ENCODE peak calls at places on chromosomes 4 and X, in seven cellular contexts. U is HCT116, F is K562, R is fibroblast of lung, I is neuronal stem cell, K is NT2/D1, H is PC-3. W is an unnamed sample.

GRCh38 chr4:185512516-185512915 is 22.8 kb downstream of the PDLIM3 start:
- DNase-seq in I (no peak), H (peak; percentile 31), F (no peak), K (no peak), R (peak; percentile 84), U (no peak), W (peak; percentile 60)

GRCh38 chr4:181261279-181261678 is 981.9 kb upstream of the TENM3 start:
- DNase-seq in H (no peak), F (no peak), I (peak; percentile 53), R (peak; percentile 39), U (no peak), K (no peak), W (peak; percentile 51)

GRCh38 chr4:87219648-87220093 is 747 bp downstream of the KLHL8 start:
- DNase-seq in K (no peak), H (peak; percentile 12), F (peak; percentile 56), I (no peak), R (peak; percentile 45), U (no peak), W (peak; percentile 71)

GRCh38 chr4:80926891-80927290 is 103.6 kb upstream of the BMP3 start:
- DNase-seq in F (no peak), R (no peak), K (no peak), U (no peak), H (no peak), I (no peak), W (peak; percentile 50)

GRCh38 chr4:68693325-68694075 is 23.0 kb upstream of the UGT2B15 start:
- DNase-seq in H (no peak), R (no peak), K (no peak), F (no peak), I (no peak), U (no peak), W (no peak)

GRCh38 chr4:10108391-10108790 is 8.2 kb downstream of the WDR1 start:
- DNase-seq in I (no peak), U (no peak), F (no peak), H (no peak), R (no peak), K (no peak), W (no peak)

GRCh38 chrX:129663171-129663570 is 8.4 kb upstream of the APLN start:
- DNase-seq in H (no peak), K (no peak), R (peak; percentile 24), U (no peak), I (no peak), F (no peak), W (no peak)

GRCh38 chr4:165343353-165344191 is 16.1 kb downstream of the MSMO1 start:
- DNase-seq in F (no peak), H (peak; percentile 55), R (no peak), I (no peak), K (no peak), U (no peak), W (no peak)

GRCh38 chr4:150547154-150547838 is 34.7 kb upstream of the MAB21L2 start:
- DNase-seq in R (no peak), I (peak; percentile 45), F (no peak), H (no peak), K (no peak), U (no peak), W (no peak)
- H3K9ac ChIP-seq in R (no peak overlapping the region), I (no peak overlapping the region), F (no peak overlapping the region), H (no peak overlapping the region), K (no peak overlapping the region), U (no peak overlapping the region), W (no peak overlapping the region)

GRCh38 chrX:152861116-152861515 is 30.3 kb downstream of the NSDHL start:
- DNase-seq in K (no peak), F (no peak), I (no peak), H (peak; percentile 51), R (peak; percentile 63), U (no peak), W (peak; percentile 62)

GRCh38 chrX:152861826-152862225 is 31.0 kb downstream of the NSDHL start:
- DNase-seq in U (no peak), R (peak; percentile 56), I (no peak), H (no peak), F (no peak), K (no peak), W (no peak)

GRCh38 chrX:152871260-152871659 is 26.6 kb upstream of the ZNF185 start:
- DNase-seq in R (no peak), I (no peak), H (no peak), U (no peak), K (no peak), F (no peak), W (no peak)

GRCh38 chrX:152869972-152870371 is 27.9 kb upstream of the ZNF185 start:
- DNase-seq in I (no peak), F (no peak), K (no peak), U (no peak), R (no peak), H (peak; percentile 25), W (no peak)

GRCh38 chrX:152865232-152865920 is 32.5 kb upstream of the ZNF185 start:
- DNase-seq in K (no peak), I (no peak), U (no peak), R (peak; percentile 19), H (no peak), F (no peak), W (no peak)
- H3K27me3 ChIP-seq in K (no peaks in the 10 kb centered on the region), I (peaks cover 4% of the 10 kb centered on the region), U (no peaks in the 10 kb centered on the region), R (no peaks in the 10 kb centered on the region), H (no peaks in the 10 kb centered on the region), F (no peaks in the 10 kb centered on the region), W (peaks cover 7% of the 10 kb centered on the region)

GRCh38 chr4:122584517-122584916 is 36.3 kb downstream of the IL21 start:
- DNase-seq in K (no peak), F (no peak), I (no peak), R (peak; percentile 84), H (peak; percentile 64), U (no peak), W (peak; percentile 79)
- H3K9ac ChIP-seq in K (no peak overlapping the region), F (no peak overlapping the region), I (no peak overlapping the region), R (no peak overlapping the region), H (no peak overlapping the region), U (no peak overlapping the region), W (peak overlapping the region; percentile 53)

GRCh38 chrX:11244641-11245040 is 48.6 kb upstream of the AMELX start:
- DNase-seq in I (no peak), R (no peak), H (peak; percentile 8), U (no peak), F (no peak), K (no peak), W (peak; percentile 72)

GRCh38 chrX:11239230-11239629 is 54.0 kb upstream of the AMELX start:
- DNase-seq in K (no peak), I (no peak), F (no peak), H (peak; percentile 86), U (no peak), R (peak; percentile 69), W (peak; percentile 67)

GRCh38 chrX:11242704-11243103 is 50.5 kb upstream of the AMELX start:
- DNase-seq in F (no peak), U (no peak), I (no peak), K (no peak), R (no peak), H (no peak), W (no peak)

GRCh38 chrX:11241720-11242119 is 51.5 kb upstream of the AMELX start:
- DNase-seq in R (no peak), F (no peak), I (no peak), U (no peak), H (no peak), K (no peak), W (peak; percentile 31)
- H3K27me3 ChIP-seq in R (no peaks in the 10 kb centered on the region), F (no peaks in the 10 kb centered on the region), I (no peaks in the 10 kb centered on the region), U (peaks cover 3% of the 10 kb centered on the region), H (no peaks in the 10 kb centered on the region), K (no peaks in the 10 kb centered on the region), W (no peaks in the 10 kb centered on the region)

DNA sequence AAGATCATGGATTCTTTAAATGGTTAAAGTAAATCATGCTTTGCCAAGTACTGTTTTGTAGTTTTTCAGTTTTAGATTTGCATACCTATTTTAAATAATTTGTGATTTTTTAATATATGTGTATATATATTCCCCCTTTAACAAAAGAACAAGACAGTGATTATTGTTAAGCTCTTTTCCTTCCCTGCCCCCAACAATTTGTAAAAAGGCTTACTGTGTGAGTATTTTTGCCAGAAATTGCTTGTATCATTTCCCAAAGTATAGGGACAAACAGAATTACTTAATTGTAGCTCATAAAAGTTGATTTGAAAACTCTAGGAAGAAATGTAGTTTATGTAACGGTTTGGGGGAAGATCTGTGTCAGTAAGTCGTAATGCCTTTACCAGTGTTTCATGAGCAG is 19.0 kb downstream of the CPEB2 start:
- DNase-seq in R (no peak), H (no peak), U (no peak), K (no peak), I (no peak), F (no peak), W (no peak)
- H3K9ac ChIP-seq in R (no peak overlapping the region), H (no peak overlapping the region), U (no peak overlapping the region), K (no peak overlapping the region), I (no peak overlapping the region), F (no peak overlapping the region), W (peak overlapping the region; percentile 46)

GRCh38 chr4:22220965-22221364 is 272.4 kb upstream of the KCNIP4 start:
- DNase-seq in U (no peak), K (no peak), H (no peak), R (no peak), I (no peak), F (no peak), W (no peak)

GRCh38 chr4:22217480-22217879 is 268.9 kb upstream of the KCNIP4 start:
- DNase-seq in H (peak; percentile 3), I (no peak), F (no peak), K (no peak), U (no peak), R (no peak), W (no peak)

GRCh38 chr4:22216278-22216677 is 267.7 kb upstream of the KCNIP4 start:
- DNase-seq in I (no peak), R (no peak), F (no peak), H (no peak), U (no peak), K (no peak), W (no peak)
- H3K27me3 ChIP-seq in I (no peaks in the 10 kb centered on the region), R (no peaks in the 10 kb centered on the region), F (no peaks in the 10 kb centered on the region), H (no peaks in the 10 kb centered on the region), U (no peaks in the 10 kb centered on the region), K (no peaks in the 10 kb centered on the region), W (peaks cover 3% of the 10 kb centered on the region)

GRCh38 chr4:52873191-52873590 is 11.1 kb downstream of the RASL11B start:
- DNase-seq in I (no peak), U (peak; percentile 13), R (peak; percentile 17), H (peak; percentile 33), F (no peak), K (no peak), W (no peak)

GRCh38 chr4:52877006-52877405 is 14.9 kb downstream of the RASL11B start:
- DNase-seq in U (no peak), R (no peak), H (no peak), K (no peak), F (no peak), I (no peak), W (no peak)

GRCh38 chr4:52874948-52875347 is 12.8 kb downstream of the RASL11B start:
- DNase-seq in R (no peak), H (no peak), F (no peak), K (no peak), I (no peak), U (no peak), W (no peak)

GRCh38 chr4:52876063-52876462 is 13.9 kb downstream of the RASL11B start:
- DNase-seq in U (no peak), R (no peak), H (no peak), K (no peak), F (no peak), I (no peak), W (no peak)

DNA sequence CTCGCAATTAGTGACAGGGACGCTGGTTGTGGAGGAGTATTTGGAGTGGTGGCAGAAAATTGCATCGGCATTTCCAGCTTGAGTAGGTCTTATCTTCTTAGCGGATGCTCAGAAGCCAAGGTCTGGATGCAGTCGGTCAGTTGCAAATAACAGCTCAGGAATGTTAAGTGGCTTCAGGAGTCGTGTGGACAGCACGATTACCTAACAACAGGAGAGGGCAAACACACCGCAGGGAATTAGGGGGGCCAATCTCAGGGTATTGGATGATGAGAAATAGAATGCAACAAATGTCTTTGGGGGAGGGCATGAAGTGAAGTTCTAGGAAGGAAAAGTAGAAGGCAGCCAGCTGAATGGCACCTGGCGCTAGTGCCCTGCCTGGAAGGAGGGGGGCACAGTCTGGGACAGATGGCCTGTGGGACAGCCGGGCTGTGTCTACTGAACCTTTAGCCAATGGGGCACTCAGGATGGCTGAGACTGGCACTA is 11.8 kb downstream of the RASL11B start:
- DNase-seq in R (peak; percentile 68), H (no peak), K (peak; percentile 82), F (no peak), I (no peak), U (no peak), W (no peak)
- H3K9ac ChIP-seq in R (no peak overlapping the region), H (no peak overlapping the region), K (no peak overlapping the region), F (no peak overlapping the region), I (no peak overlapping the region), U (no peak overlapping the region), W (no peak overlapping the region)